ENCODE peak calls at places on chromosomes 5 and 9, in six cellular contexts. One of them, this sample, is unnamed.

GRCh38 chr5:177546262-177546741 is 8.1 kb downstream of the FAM193B start:
- DNase-seq in lower leg skin: peak; percentile 89
- DNase-seq in dorsolateral prefrontal cortex: no peak
- DNase-seq in cardiac muscle cell: no peak
- DNase-seq in fibroblast of lung: peak; percentile 97
- DNase-seq in LNCaP clone FGC: no peak
- DNase-seq in this sample: peak; percentile 95

GRCh38 chr5:117881426-117882230 is 1106.7 kb downstream of the DTWD2 start:
- DNase-seq in dorsolateral prefrontal cortex: no peak
- DNase-seq in LNCaP clone FGC: no peak
- DNase-seq in cardiac muscle cell: no peak
- DNase-seq in fibroblast of lung: no peak
- DNase-seq in lower leg skin: no peak
- DNase-seq in this sample: no peak

GRCh38 chr5:176541338-176542134 is 4.3 kb upstream of the RNF44 start:
- DNase-seq in LNCaP clone FGC: no peak
- DNase-seq in fibroblast of lung: peak; percentile 32
- DNase-seq in dorsolateral prefrontal cortex: no peak
- DNase-seq in lower leg skin: peak; percentile 93
- DNase-seq in cardiac muscle cell: peak; percentile 73
- DNase-seq in this sample: no peak

GRCh38 chr9:112007575-112008240 is 111.1 kb downstream of the UGCG start:
- DNase-seq in dorsolateral prefrontal cortex: no peak
- DNase-seq in LNCaP clone FGC: no peak
- DNase-seq in lower leg skin: no peak
- DNase-seq in fibroblast of lung: peak; percentile 66
- DNase-seq in cardiac muscle cell: no peak
- DNase-seq in this sample: no peak

GRCh38 chr5:124591583-124591982 is 154.9 kb downstream of the ZNF608 start:
- DNase-seq in cardiac muscle cell: no peak
- DNase-seq in lower leg skin: no peak
- DNase-seq in dorsolateral prefrontal cortex: no peak
- DNase-seq in LNCaP clone FGC: no peak
- DNase-seq in fibroblast of lung: no peak
- DNase-seq in this sample: no peak

GRCh38 chr9:84403288-84403687 is 62.7 kb upstream of the SLC28A3 start:
- DNase-seq in dorsolateral prefrontal cortex: no peak
- DNase-seq in LNCaP clone FGC: no peak
- DNase-seq in fibroblast of lung: no peak
- DNase-seq in lower leg skin: no peak
- DNase-seq in cardiac muscle cell: no peak
- DNase-seq in this sample: no peak

GRCh38 chr9:123710299-123710698 is 219.6 kb downstream of the DENND1A start:
- DNase-seq in LNCaP clone FGC: no peak
- DNase-seq in dorsolateral prefrontal cortex: no peak
- DNase-seq in lower leg skin: no peak
- DNase-seq in fibroblast of lung: peak; percentile 95
- DNase-seq in cardiac muscle cell: no peak
- DNase-seq in this sample: peak; percentile 16

GRCh38 chr5:100479079-100479688 is 56.0 kb upstream of the FAM174A start:
- DNase-seq in LNCaP clone FGC: peak; percentile 15
- DNase-seq in cardiac muscle cell: peak; percentile 41
- DNase-seq in fibroblast of lung: peak; percentile 15
- DNase-seq in dorsolateral prefrontal cortex: no peak
- DNase-seq in lower leg skin: no peak
- DNase-seq in this sample: no peak

GRCh38 chr5:14143843-14144585 is 872 bp downstream of the TRIO start:
- DNase-seq in LNCaP clone FGC: no peak
- DNase-seq in dorsolateral prefrontal cortex: no peak
- DNase-seq in fibroblast of lung: peak; percentile 45
- DNase-seq in cardiac muscle cell: peak; percentile 44
- DNase-seq in lower leg skin: peak; percentile 89
- DNase-seq in this sample: no peak

GRCh38 chr5:10455273-10455670 is 13.6 kb downstream of the ROPN1L start:
- DNase-seq in lower leg skin: no peak
- DNase-seq in dorsolateral prefrontal cortex: no peak
- DNase-seq in fibroblast of lung: no peak
- DNase-seq in LNCaP clone FGC: no peak
- DNase-seq in cardiac muscle cell: no peak
- DNase-seq in this sample: no peak

DNA sequence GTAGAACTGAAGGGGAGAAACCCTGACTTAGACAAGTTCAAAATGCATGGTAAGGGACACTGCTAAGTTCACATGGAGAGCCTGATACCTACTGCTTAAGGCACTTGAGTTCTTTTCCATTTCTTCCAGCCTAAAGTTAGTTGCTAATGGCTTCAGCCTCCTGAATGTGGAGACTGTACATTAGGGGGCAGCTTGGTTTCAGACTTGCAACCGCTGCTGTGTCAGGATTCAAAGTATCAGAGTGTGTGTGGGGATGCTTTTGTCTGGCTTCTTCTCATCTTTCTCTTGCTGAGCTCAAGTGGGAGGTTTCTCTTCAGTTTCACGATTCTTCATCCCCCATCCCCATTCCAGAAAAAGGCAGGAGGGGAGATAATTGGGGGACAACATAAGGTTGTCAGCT is 49.4 kb downstream of the ATP10B start:
- DNase-seq in cardiac muscle cell: peak; percentile 38
- DNase-seq in lower leg skin: no peak
- DNase-seq in dorsolateral prefrontal cortex: no peak
- DNase-seq in fibroblast of lung: no peak
- DNase-seq in LNCaP clone FGC: no peak
- DNase-seq in this sample: no peak
- TF ChIP-seq CTCF in cardiac muscle cell: no peak
- TF ChIP-seq CTCF in lower leg skin: no peak
- TF ChIP-seq CTCF in dorsolateral prefrontal cortex: peak; percentile 57
- TF ChIP-seq CTCF in fibroblast of lung: no peak
- TF ChIP-seq CTCF in LNCaP clone FGC: peak; percentile 32
- TF ChIP-seq CTCF in this sample: no peak

GRCh38 chr9:136602193-136602885 is 56.5 kb upstream of the NOTCH1 start:
- DNase-seq in lower leg skin: no peak
- DNase-seq in LNCaP clone FGC: no peak
- DNase-seq in fibroblast of lung: no peak
- DNase-seq in dorsolateral prefrontal cortex: no peak
- DNase-seq in cardiac muscle cell: no peak
- DNase-seq in this sample: no peak
- TF ChIP-seq CTCF in lower leg skin: no peak
- TF ChIP-seq CTCF in LNCaP clone FGC: no peak
- TF ChIP-seq CTCF in fibroblast of lung: no peak
- TF ChIP-seq CTCF in dorsolateral prefrontal cortex: no peak
- TF ChIP-seq CTCF in cardiac muscle cell: no peak
- TF ChIP-seq CTCF in this sample: no peak

DNA sequence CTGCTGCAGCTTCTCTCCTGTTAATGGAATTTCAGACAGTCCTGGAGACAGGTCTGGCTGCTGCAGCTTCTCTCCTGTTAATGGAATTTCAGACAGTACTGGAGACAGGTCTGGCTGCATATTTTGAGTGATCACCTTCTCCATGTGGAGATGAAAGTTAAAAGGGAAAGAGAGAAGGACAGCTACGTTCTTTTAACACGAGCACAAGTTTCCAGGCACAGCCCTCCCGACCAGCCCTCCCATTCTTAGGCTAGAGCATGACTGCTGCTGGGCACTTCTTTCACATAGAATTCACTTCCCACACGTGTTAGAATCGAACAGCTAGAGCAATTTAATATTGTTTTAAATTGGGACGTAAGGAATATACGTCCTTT is 133.3 kb upstream of the DMRT1 start:
- DNase-seq in cardiac muscle cell: peak; percentile 28
- DNase-seq in dorsolateral prefrontal cortex: no peak
- DNase-seq in lower leg skin: no peak
- DNase-seq in fibroblast of lung: no peak
- DNase-seq in LNCaP clone FGC: no peak
- DNase-seq in this sample: no peak
- TF ChIP-seq CTCF in cardiac muscle cell: no peak
- TF ChIP-seq CTCF in dorsolateral prefrontal cortex: no peak
- TF ChIP-seq CTCF in lower leg skin: no peak
- TF ChIP-seq CTCF in fibroblast of lung: no peak
- TF ChIP-seq CTCF in LNCaP clone FGC: no peak
- TF ChIP-seq CTCF in this sample: no peak

DNA sequence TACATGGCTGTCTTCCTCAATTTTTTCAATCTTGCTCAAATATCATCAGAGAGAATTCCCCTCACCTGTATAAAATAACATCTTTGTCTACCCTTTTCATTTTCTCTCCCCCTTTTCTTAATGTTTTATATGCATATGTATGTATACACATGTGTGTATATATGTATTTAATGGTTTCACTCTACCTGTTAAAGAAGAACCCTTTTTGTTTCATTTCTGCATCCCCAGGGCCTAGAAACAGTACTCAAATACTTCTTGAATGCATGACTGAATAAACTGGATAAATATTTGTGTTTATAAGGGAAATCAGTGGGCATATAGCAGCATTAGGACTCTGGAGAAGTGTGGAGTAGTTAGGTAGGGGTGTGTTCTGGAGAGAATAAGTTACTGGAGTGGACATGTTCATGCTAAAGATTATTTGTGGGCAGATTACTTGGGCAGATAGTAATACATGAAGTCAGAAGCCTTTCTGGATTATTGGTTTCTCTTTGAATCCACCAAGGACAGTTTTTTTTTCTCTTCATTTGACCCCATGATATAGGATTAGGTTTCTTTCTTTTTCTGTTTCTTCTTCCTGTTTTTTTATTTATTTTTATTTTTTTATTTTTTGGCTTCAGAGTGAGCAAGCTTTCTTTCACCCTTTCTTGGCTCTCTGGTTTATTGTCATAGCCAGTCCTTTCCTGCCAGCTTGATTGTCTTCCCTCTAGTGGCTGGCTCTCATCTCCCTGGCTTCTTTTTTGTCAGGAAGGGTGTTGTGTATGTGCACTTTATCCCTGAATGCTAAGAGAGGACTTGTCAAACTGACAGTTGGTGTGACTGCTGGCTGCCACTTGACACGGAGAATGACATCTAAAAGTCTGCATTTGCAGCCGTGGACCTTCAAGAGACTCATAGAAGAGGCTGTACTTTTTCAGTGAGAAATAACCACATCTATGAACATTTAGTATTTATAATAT is 89.3 kb downstream of the ZCCHC7 start:
- DNase-seq in LNCaP clone FGC: no peak
- DNase-seq in cardiac muscle cell: peak; percentile 12
- DNase-seq in fibroblast of lung: no peak
- DNase-seq in dorsolateral prefrontal cortex: no peak
- DNase-seq in lower leg skin: no peak
- DNase-seq in this sample: no peak
- TF ChIP-seq CTCF in LNCaP clone FGC: peak; percentile 70
- TF ChIP-seq CTCF in cardiac muscle cell: peak; percentile 22
- TF ChIP-seq CTCF in fibroblast of lung: no peak
- TF ChIP-seq CTCF in dorsolateral prefrontal cortex: no peak
- TF ChIP-seq CTCF in lower leg skin: no peak
- TF ChIP-seq CTCF in this sample: peak; percentile 3

GRCh38 chr5:73928486-73928885 is 302.5 kb downstream of the ARHGEF28 start:
- DNase-seq in lower leg skin: no peak
- DNase-seq in dorsolateral prefrontal cortex: no peak
- DNase-seq in cardiac muscle cell: no peak
- DNase-seq in fibroblast of lung: peak; percentile 28
- DNase-seq in LNCaP clone FGC: no peak
- DNase-seq in this sample: no peak
- TF ChIP-seq CTCF in lower leg skin: no peak
- TF ChIP-seq CTCF in dorsolateral prefrontal cortex: no peak
- TF ChIP-seq CTCF in cardiac muscle cell: no peak
- TF ChIP-seq CTCF in fibroblast of lung: no peak
- TF ChIP-seq CTCF in LNCaP clone FGC: no peak
- TF ChIP-seq CTCF in this sample: no peak